ENCODE peak calls at places on chromosomes 4 and X, in ten cellular contexts. E is CD8-positive, alpha-beta T cell; F is left ventricle myocardium inferior; Y is tibial nerve; H is heart left ventricle; N is IMR-90; K is endodermal cell; C is astrocyte of the cerebellum; T is fibroblast of lung; L is BE2C. Z is an unnamed sample.

GRCh38 chr4:152508386-152508785 is 27.5 kb downstream of the FBXW7 start:
- DNase-seq in H (no peak), K (no peak), T (no peak), F (no peak), C (no peak), N (no peak), E (no peak), L (no peak), Y (no peak), Z (no peak)

GRCh38 chr4:95165926-95166524 is 382.7 kb downstream of the UNC5C start:
- DNase-seq in C (peak; percentile 77), N (peak; percentile 65), H (no peak), E (no peak), K (peak; percentile 51), L (peak; percentile 51), F (no peak), Y (no peak), T (peak; percentile 68), Z (no peak)

GRCh38 chr4:3363411-3364141 is 70.8 kb downstream of the RGS12 start:
- DNase-seq in H (no peak), F (no peak), N (no peak), L (no peak), Y (no peak), K (no peak), E (no peak), C (no peak), T (no peak), Z (no peak)

GRCh38 chr4:26032142-26032541 is 118.1 kb downstream of the SMIM20 start:
- DNase-seq in E (no peak), Y (no peak), N (peak; percentile 88), H (no peak), T (peak; percentile 90), C (no peak), F (no peak), L (no peak), K (no peak), Z (no peak)

GRCh38 chr4:152079543-152080293 is 318.9 kb upstream of the GATB start:
- DNase-seq in T (no peak), C (no peak), N (no peak), L (no peak), H (no peak), K (no peak), Y (no peak), E (peak; percentile 43), F (no peak), Z (no peak)

GRCh38 chr4:84915396-84915780 is 51.1 kb downstream of the WDFY3 start:
- DNase-seq in Y (no peak), N (peak; percentile 16), C (no peak), T (no peak), H (no peak), K (no peak), F (no peak), L (no peak), E (no peak), Z (no peak)

GRCh38 chr4:156956947-156957346 is 14.7 kb downstream of the PDGFC start:
- DNase-seq in H (no peak), F (no peak), E (no peak), Y (no peak), T (no peak), N (no peak), L (no peak), K (no peak), C (no peak), Z (no peak)

GRCh38 chrX:68914337-68914989 is 85.6 kb downstream of the EFNB1 start:
- DNase-seq in N (no peak), K (peak; percentile 75), F (no peak), T (no peak), C (no peak), H (no peak), E (no peak), Y (no peak), L (no peak), Z (no peak)

GRCh38 chr4:69717778-69718177 is 42.6 kb downstream of the SULT1B1 start:
- DNase-seq in C (no peak), E (no peak), K (no peak), T (no peak), H (no peak), L (no peak), F (no peak), Y (no peak), N (no peak), Z (no peak)

GRCh38 chr4:125388653-125389052 is 73.9 kb downstream of the FAT4 start:
- DNase-seq in L (no peak), H (no peak), E (no peak), F (no peak), N (peak; percentile 70), Y (no peak), T (peak; percentile 86), K (no peak), C (peak; percentile 64), Z (no peak)

GRCh38 chrX:1468250-1468772 is 15.6 kb upstream of the ASMTL start:
- DNase-seq in T (peak; percentile 59), E (peak; percentile 65), K (peak; percentile 40), Y (no peak), N (no peak), H (no peak), L (no peak), F (no peak), C (no peak), Z (no peak)

GRCh38 chr4:114100288-114101031 is 121.0 kb upstream of the ARSJ start:
- DNase-seq in E (no peak), H (no peak), Y (no peak), L (no peak), K (no peak), N (no peak), C (no peak), T (no peak), F (no peak), Z (no peak)

GRCh38 chrX:154348114-154348531 is 26.3 kb downstream of the FLNA start:
- DNase-seq in T (no peak), Y (no peak), H (peak; percentile 26), L (no peak), K (no peak), C (no peak), F (no peak), E (no peak), N (no peak), Z (peak; percentile 46)

GRCh38 chrX:38627683-38628082 is 66.3 kb downstream of the TSPAN7 start:
- DNase-seq in H (no peak), F (no peak), Y (no peak), L (peak; percentile 23), E (no peak), C (no peak), N (peak; percentile 8), K (peak; percentile 73), T (peak; percentile 3), Z (no peak)

GRCh38 chr4:162104459-162105124 is 59.2 kb downstream of the FSTL5 start:
- DNase-seq in L (no peak), N (no peak), H (no peak), T (no peak), Y (no peak), C (no peak), E (no peak), F (no peak), K (no peak), Z (no peak)
- H3K4me3 ChIP-seq in L (no peak overlapping the region), N (no peak overlapping the region), H (no peak overlapping the region), T (no peak overlapping the region), Y (no peak overlapping the region), C (no peak overlapping the region), E (no peak overlapping the region), F (no peak overlapping the region), K (no peak overlapping the region), Z (no peak overlapping the region)

GRCh38 chrX:100373673-100374072 is 36.4 kb downstream of the PCDH19 start:
- DNase-seq in Y (no peak), L (no peak), F (no peak), K (no peak), H (no peak), T (no peak), C (no peak), E (no peak), N (no peak), Z (no peak)

GRCh38 chrX:100363926-100364325 is 46.1 kb downstream of the PCDH19 start:
- DNase-seq in T (no peak), Y (no peak), H (no peak), L (no peak), F (no peak), K (no peak), C (no peak), N (no peak), E (no peak), Z (no peak)

GRCh38 chrX:100368167-100368566 is 41.9 kb downstream of the PCDH19 start:
- DNase-seq in E (no peak), K (peak; percentile 70), Y (no peak), H (no peak), L (peak; percentile 35), C (no peak), F (no peak), T (no peak), N (peak; percentile 0), Z (no peak)
- TF ChIP-seq CTCF in E (no peak), K (peak; percentile 84), Y (no peak), H (peak; percentile 9), L (peak; percentile 68), C (peak; percentile 30), F (peak; percentile 35), T (no peak), N (peak; percentile 5), Z (no peak)

DNA sequence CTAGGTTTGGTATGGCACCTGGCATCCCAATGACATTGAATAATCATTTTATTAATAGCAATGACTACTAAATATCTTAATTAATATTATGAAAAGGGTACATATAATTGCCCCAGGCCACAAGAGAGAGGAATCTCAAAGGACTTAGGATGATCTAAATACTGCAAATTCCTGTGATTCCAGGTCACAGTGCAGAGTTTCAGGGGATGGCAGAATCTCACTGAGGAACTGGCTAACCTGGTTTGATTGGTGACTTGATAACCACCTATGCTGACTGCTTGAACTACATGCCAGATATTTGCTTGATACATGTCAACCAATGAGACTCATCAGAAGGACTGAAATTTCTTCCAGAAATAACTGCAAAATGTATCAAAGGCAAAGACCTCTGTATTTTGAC is 37.2 kb downstream of the BTC start:
- DNase-seq in K (no peak), H (no peak), F (no peak), L (no peak), Y (no peak), E (no peak), T (no peak), N (no peak), C (no peak), Z (no peak)
- H3K4me3 ChIP-seq in K (no peak overlapping the region), H (no peak overlapping the region), F (no peak overlapping the region), L (no peak overlapping the region), Y (no peak overlapping the region), E (no peak overlapping the region), T (no peak overlapping the region), N (no peak overlapping the region), C (no peak overlapping the region), Z (no peak overlapping the region)

DNA sequence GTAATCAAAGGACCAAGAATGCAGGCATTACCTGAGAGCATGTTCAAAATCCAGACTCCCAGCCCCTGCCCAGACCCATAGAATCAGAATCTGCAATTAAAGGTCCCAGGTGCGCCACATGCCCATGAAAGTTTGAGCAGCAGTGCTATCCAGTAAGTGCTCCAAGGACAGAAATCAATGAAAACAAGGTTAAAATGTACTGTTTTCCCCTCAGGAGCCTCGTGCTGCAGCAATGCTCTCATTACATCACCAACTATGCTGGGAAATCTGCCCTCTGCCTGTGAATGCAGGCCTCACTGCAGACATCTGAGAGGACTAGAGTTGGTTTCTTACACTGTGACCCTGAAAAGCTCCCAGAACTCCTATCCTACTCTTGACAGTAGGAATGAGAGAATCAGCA is 21.1 kb downstream of the ANXA5 start:
- DNase-seq in E (no peak), T (peak; percentile 39), H (no peak), C (no peak), Y (no peak), F (no peak), K (peak; percentile 48), N (peak; percentile 61), L (no peak), Z (no peak)
- TF ChIP-seq CTCF in E (no peak), T (peak; percentile 47), H (no peak), C (peak; percentile 34), Y (no peak), F (peak; percentile 31), K (peak; percentile 60), N (peak; percentile 38), L (peak; percentile 26), Z (no peak)

GRCh38 chr4:153788064-153788418 is 842 bp downstream of the SFRP2 start:
- DNase-seq in Y (no peak), F (no peak), T (no peak), E (no peak), K (peak; percentile 66), N (no peak), L (no peak), C (no peak), H (no peak), Z (no peak)
- H3K4me3 ChIP-seq in Y (peak overlapping the region; percentile 16), F (peak overlapping the region; percentile 48), T (no peak overlapping the region), E (no peak overlapping the region), K (peak overlapping the region; percentile 73), N (no peak overlapping the region), L (no peak overlapping the region), C (peak overlapping the region; percentile 38), H (peak overlapping the region; percentile 32), Z (no peak overlapping the region)